ENCODE peak calls at places on chromosomes 12 and 14, in eight cellular contexts. G is anterior cingulate cortex, Y is RWPE1, N is WTC11, H is T-helper 9 cell, Q is germinal center, E is cardiac muscle cell, S is fibroblast of mammary gland. C is an unnamed sample.

GRCh38 chr12:8913702-8914032 is 642 bp upstream of the PHC1 start:
- DNase-seq in H (no peak), S (peak; percentile 4), Q (no peak), E (peak; percentile 19), Y (no peak), N (no peak), G (no peak), C (no peak)

GRCh38 chr14:50397461-50398196 is 948 bp upstream of the CDKL1 start:
- DNase-seq in S (peak; percentile 41), E (no peak), G (no peak), Q (no peak), H (no peak), Y (peak; percentile 25), N (no peak), C (peak; percentile 27)

GRCh38 chr14:52279405-52279804 is 11.9 kb downstream of the PTGDR start:
- DNase-seq in E (no peak), G (no peak), N (no peak), Y (peak; percentile 46), S (peak; percentile 51), H (no peak), Q (no peak), C (peak; percentile 24)

GRCh38 chr14:84750284-84750683 is 779.7 kb upstream of the FLRT2 start:
- DNase-seq in G (no peak), Y (no peak), H (no peak), Q (no peak), E (no peak), N (no peak), S (no peak), C (no peak)

GRCh38 chr12:118780939-118781338 is 200.4 kb upstream of the SRRM4 start:
- DNase-seq in Y (no peak), N (no peak), H (no peak), G (no peak), E (no peak), S (no peak), Q (no peak), C (no peak)

GRCh38 chr12:31589582-31589895 is 1.4 kb downstream of the DENND5B start:
- DNase-seq in Q (peak; percentile 72), S (no peak), H (no peak), Y (no peak), G (no peak), N (peak; percentile 71), E (peak; percentile 76), C (peak; percentile 80)

GRCh38 chr14:75254901-75255300 is 23.7 kb upstream of the FOS start:
- DNase-seq in Q (no peak), S (no peak), N (no peak), G (no peak), H (no peak), E (no peak), Y (peak; percentile 72), C (no peak)

GRCh38 chr14:90602088-90602687 is 205.4 kb downstream of the CALM1 start:
- DNase-seq in H (no peak), N (no peak), E (no peak), Y (no peak), Q (no peak), G (no peak), S (no peak), C (no peak)

GRCh38 chr12:25785164-25785563 is 173.3 kb upstream of the RASSF8 start:
- DNase-seq in S (no peak), Q (no peak), N (no peak), G (no peak), H (no peak), E (no peak), Y (no peak), C (no peak)

GRCh38 chr14:52220924-52221802 is 46.3 kb upstream of the PTGDR start:
- DNase-seq in Y (no peak), E (no peak), G (no peak), N (no peak), H (no peak), S (no peak), Q (no peak), C (no peak)

GRCh38 chr14:73786942-73787759 is 64.5 kb upstream of the PTGR2 start:
- DNase-seq in H (peak; percentile 50), E (peak; percentile 83), Q (peak; percentile 67), G (peak; percentile 74), N (peak; percentile 64), Y (no peak), S (peak; percentile 28), C (peak; percentile 78)

GRCh38 chr14:60506010-60506409 is 2.9 kb upstream of the SIX6 start:
- DNase-seq in Y (no peak), Q (no peak), H (no peak), S (no peak), N (no peak), G (no peak), E (no peak), C (no peak)

GRCh38 chr12:132178801-132179401 is 34.6 kb downstream of the NOC4L start:
- DNase-seq in Q (no peak), N (peak; percentile 58), Y (no peak), S (no peak), E (no peak), G (no peak), H (peak; percentile 48), C (no peak)

GRCh38 chr12:76029982-76030377 is 1.6 kb downstream of the PHLDA1 start:
- DNase-seq in Q (no peak), G (no peak), E (peak; percentile 20), H (no peak), N (peak; percentile 22), Y (no peak), S (peak; percentile 51), C (peak; percentile 49)

GRCh38 chr14:63938198-63939005 is 85.6 kb downstream of the SYNE2 start:
- DNase-seq in E (no peak), N (no peak), Q (peak; percentile 13), Y (no peak), H (no peak), S (peak; percentile 26), G (no peak), C (no peak)

GRCh38 chr12:124371366-124371765 is 76.5 kb downstream of the RFLNA start:
- DNase-seq in G (no peak), N (no peak), S (no peak), H (no peak), Q (no peak), Y (no peak), E (no peak), C (no peak)

GRCh38 chr12:18446245-18446644 is 184.9 kb downstream of the PIK3C2G start:
- DNase-seq in S (no peak), E (no peak), Y (no peak), H (no peak), N (no peak), Q (no peak), G (no peak), C (no peak)

GRCh38 chr14:33555710-33556350 is 395.0 kb downstream of the EGLN3 start:
- DNase-seq in N (no peak), G (no peak), Y (no peak), Q (no peak), H (no peak), S (no peak), E (no peak), C (no peak)